ENCODE peak calls at places on chromosomes 7 and 10, in six cellular contexts. I is germinal center, E is nephron progenitor cell, L is cardiac fibroblast, R is HEK293T, Z is RKO. P is an unnamed sample.

GRCh38 chr7:142557971-142558582 is 191.2 kb upstream of the PRSS1 start:
- DNase-seq in R (peak), Z (peak), L (peak), I (peak), E (peak), P (peak)

GRCh38 chr7:1520574-1521234 is 9.8 kb upstream of the MAFK start:
- DNase-seq in I (no peak), L (peak), Z (no peak), R (peak), E (no peak), P (no peak)

GRCh38 chr7:156781972-156782371 is 111.0 kb downstream of the LMBR1 start:
- DNase-seq in Z (peak), R (no peak), E (no peak), I (no peak), L (no peak), P (no peak)

GRCh38 chr10:13920465-13920864 is 333.7 kb downstream of the PRPF18 start:
- DNase-seq in L (no peak), R (no peak), E (no peak), Z (no peak), I (no peak), P (no peak)

GRCh38 chr10:5575482-5576153 is 50.9 kb downstream of the CALML3 start:
- DNase-seq in Z (peak), L (peak), I (no peak), R (no peak), E (no peak), P (no peak)

GRCh38 chr10:133126431-133127290 is 33.4 kb upstream of the KNDC1 start:
- DNase-seq in R (no peak), E (no peak), I (no peak), L (no peak), Z (no peak), P (no peak)

GRCh38 chr7:37921876-37922275 is 1.4 kb downstream of the EPDR1 start:
- DNase-seq in L (no peak), I (no peak), E (no peak), Z (no peak), R (no peak), P (no peak)

GRCh38 chr10:23384364-23384763 is 39.8 kb upstream of the C10orf67 start:
- DNase-seq in I (no peak), Z (no peak), L (peak), R (no peak), E (no peak), P (no peak)

GRCh38 chr7:80725181-80725611 is 86.8 kb downstream of the CD36 start:
- DNase-seq in I (no peak), E (no peak), L (no peak), Z (no peak), R (no peak), P (peak)

GRCh38 chr10:72146559-72147323 is 58.4 kb upstream of the SPOCK2 start:
- DNase-seq in E (no peak), L (no peak), R (no peak), Z (no peak), I (no peak), P (no peak)

GRCh38 chr10:128900456-128900855 is 566.6 kb upstream of the MGMT start:
- DNase-seq in R (no peak), Z (no peak), E (no peak), L (no peak), I (no peak), P (no peak)

GRCh38 chr10:67606572-67606971 is 89.4 kb downstream of the CTNNA3 start:
- DNase-seq in L (peak), Z (no peak), E (no peak), I (no peak), R (no peak), P (no peak)

GRCh38 chr10:127979566-127979965 is 72.7 kb downstream of the PTPRE start:
- DNase-seq in I (no peak), R (no peak), L (no peak), E (no peak), Z (no peak), P (no peak)

GRCh38 chr10:67695555-67695954 is 440 bp downstream of the CTNNA3 start:
- DNase-seq in L (no peak), Z (no peak), E (no peak), I (no peak), R (no peak), P (no peak)

GRCh38 chr10:60446855-60447254 is 57.2 kb upstream of the ANK3 start:
- DNase-seq in R (no peak), E (no peak), Z (no peak), I (no peak), L (peak), P (no peak)

GRCh38 chr7:114784756-114785155 is 137.1 kb upstream of the MDFIC start:
- DNase-seq in R (no peak), E (no peak), Z (no peak), L (no peak), I (no peak), P (no peak)

GRCh38 chr7:16114071-16114470 is 307.3 kb downstream of the CRPPA start:
- DNase-seq in I (no peak), Z (no peak), L (no peak), E (no peak), R (no peak), P (no peak)

GRCh38 chr7:155470686-155471638 is 13.0 kb downstream of the EN2 start:
- DNase-seq in Z (peak), I (no peak), R (no peak), E (no peak), L (peak), P (no peak)

GRCh38 chr7:148916186-148916585 is 32.1 kb upstream of the EZH2 start:
- DNase-seq in L (peak), I (no peak), Z (no peak), R (no peak), E (no peak), P (no peak)

GRCh38 chr7:27764109-27764508 is 24.1 kb downstream of the TAX1BP1 start:
- DNase-seq in L (peak), R (no peak), I (no peak), Z (no peak), E (no peak), P (no peak)

GRCh38 chr7:17131983-17132655 is 166.3 kb upstream of the AHR start:
- DNase-seq in R (no peak), Z (no peak), L (no peak), I (no peak), E (no peak), P (no peak)

GRCh38 chr10:77287647-77288120 is 349.9 kb downstream of the KCNMA1 start:
- DNase-seq in I (no peak), Z (no peak), E (no peak), R (peak), L (no peak), P (no peak)

GRCh38 chr7:5361446-5362155 is 62.0 kb downstream of the TNRC18 start:
- DNase-seq in I (no peak), L (no peak), R (no peak), Z (no peak), E (no peak), P (no peak)

GRCh38 chr10:127415116-127415515 is 134.0 kb upstream of the NPS start:
- DNase-seq in L (no peak), E (no peak), R (no peak), I (no peak), Z (no peak), P (no peak)

GRCh38 chr7:134188311-134188710 is 61.2 kb downstream of the LRGUK start:
- DNase-seq in E (no peak), Z (no peak), I (no peak), R (no peak), L (no peak), P (no peak)

GRCh38 chr7:81624021-81624630 is 145.7 kb downstream of the HGF start:
- DNase-seq in E (no peak), L (no peak), Z (no peak), I (no peak), R (no peak), P (no peak)

GRCh38 chr7:131122394-131122793 is 205.3 kb upstream of the MKLN1 start:
- DNase-seq in E (no peak), L (no peak), Z (no peak), I (no peak), R (no peak), P (no peak)

GRCh38 chr10:116336866-116337265 is 12.6 kb downstream of the CCDC172 start:
- DNase-seq in R (no peak), I (no peak), L (no peak), Z (no peak), E (no peak), P (no peak)

GRCh38 chr7:157584420-157584819 is 247.6 kb downstream of the DNAJB6 start:
- DNase-seq in Z (no peak), L (no peak), E (no peak), R (no peak), I (no peak), P (no peak)

GRCh38 chr7:35411331-35411730 is 157.4 kb upstream of the TBX20 start:
- DNase-seq in R (no peak), E (no peak), I (no peak), Z (no peak), L (no peak), P (no peak)

GRCh38 chr7:123643495-123644428 is 11.9 kb upstream of the LMOD2 start:
- DNase-seq in L (peak), R (peak), I (no peak), E (peak), Z (peak), P (no peak)

GRCh38 chr7:99112097-99112496 is 31.8 kb downstream of the SMURF1 start:
- DNase-seq in R (no peak), I (peak), L (peak), E (no peak), Z (no peak), P (no peak)

GRCh38 chr7:36545291-36545690 is 155.6 kb downstream of the ANLN start:
- DNase-seq in I (no peak), Z (no peak), E (no peak), R (no peak), L (no peak), P (no peak)

GRCh38 chr7:12303096-12303495 is 92.0 kb downstream of the TMEM106B start:
- DNase-seq in R (no peak), L (no peak), Z (no peak), E (no peak), I (no peak), P (no peak)

GRCh38 chr10:29238531-29239080 is 50.3 kb upstream of the LYZL1 start:
- DNase-seq in L (no peak), E (no peak), R (no peak), Z (no peak), I (no peak), P (no peak)

GRCh38 chr7:19482628-19483027 is 226.2 kb downstream of the POLR1F start:
- DNase-seq in R (no peak), E (no peak), I (no peak), Z (no peak), L (no peak), P (no peak)

GRCh38 chr10:46096909-46097575 is 51.0 kb upstream of the MSMB start:
- DNase-seq in I (no peak), E (no peak), Z (no peak), L (no peak), R (no peak), P (peak)

GRCh38 chr7:111018960-111019835 is 71.7 kb upstream of the LRRN3 start:
- DNase-seq in I (no peak), E (peak), Z (no peak), R (no peak), L (no peak), P (no peak)

P was measured in WERI-Rb-1.